ENCODE peak calls at places on chromosomes 7 and 10, in ten cellular contexts. S is LoVo; C is NCI-H460; Y is cortex of kidney; J is fibroblast of lung; U is RWPE1; P is posterior cingulate gyrus; I is putamen; O is activated CD4-positive, alpha-beta T cell treated with anti-CD3 and anti-CD28 coated beads, Interleukin-2, amount 10 ng/mL, durations not matched to agents 7 days and 5 days; X is B cell. K is an unnamed sample.

GRCh38 chr10:21355591-21356011 is 169.9 kb downstream of the SKIDA1 start:
- DNase-seq in S (no peak), C (no peak), Y (no peak), J (peak; percentile 84), U (peak; percentile 76), P (no peak), I (no peak), O (no peak), X (no peak), K (no peak)

GRCh38 chr7:84314263-84314662 is 119.7 kb upstream of the SEMA3A start:
- DNase-seq in S (no peak), C (no peak), Y (no peak), J (no peak), U (no peak), P (no peak), I (no peak), O (no peak), X (no peak), K (no peak)

GRCh38 chr10:22670796-22671195 is 43.6 kb downstream of the PIP4K2A start:
- DNase-seq in S (no peak), C (no peak), Y (no peak), J (peak; percentile 68), U (no peak), P (no peak), I (peak; percentile 69), O (no peak), X (no peak), K (peak; percentile 43)

GRCh38 chr7:151225948-151226510 is 976 bp downstream of the ABCF2 start:
- DNase-seq in S (no peak), C (peak; percentile 28), Y (no peak), J (no peak), U (no peak), P (no peak), I (no peak), O (no peak), X (no peak), K (no peak)

GRCh38 chr7:43756368-43757072 is 2.0 kb upstream of the BLVRA start:
- DNase-seq in S (no peak), C (no peak), Y (no peak), J (peak; percentile 84), U (no peak), P (no peak), I (no peak), O (no peak), X (no peak), K (no peak)

GRCh38 chr7:156665101-156665500 is 24.5 kb downstream of the RNF32 start:
- DNase-seq in S (no peak), C (no peak), Y (no peak), J (peak; percentile 31), U (no peak), P (no peak), I (no peak), O (no peak), X (no peak), K (no peak)

GRCh38 chr10:78850611-78851010 is 218.2 kb upstream of the ZMIZ1 start:
- DNase-seq in S (no peak), C (no peak), Y (no peak), J (no peak), U (no peak), P (no peak), I (no peak), O (no peak), X (no peak), K (no peak)

GRCh38 chr7:128937647-128938523 is at the start of gene IRF5:
- DNase-seq in S (peak; percentile 89), C (peak; percentile 28), Y (no peak), J (no peak), U (peak; percentile 22), P (peak; percentile 89), I (no peak), O (no peak), X (peak; percentile 64), K (no peak)

GRCh38 chr7:5143935-5144903 is 45.8 kb upstream of the WIPI2 start:
- DNase-seq in S (no peak), C (no peak), Y (no peak), J (peak; percentile 37), U (no peak), P (peak; percentile 95), I (peak; percentile 21), O (peak; percentile 84), X (peak; percentile 70), K (no peak)

GRCh38 chr7:46957195-46957594 is 624.7 kb downstream of the TNS3 start:
- DNase-seq in S (no peak), C (no peak), Y (no peak), J (no peak), U (no peak), P (no peak), I (no peak), O (no peak), X (no peak), K (no peak)

GRCh38 chr7:78345293-78345692 is 546.7 kb downstream of the PHTF2 start:
- DNase-seq in S (no peak), C (no peak), Y (no peak), J (no peak), U (no peak), P (no peak), I (no peak), O (no peak), X (no peak), K (no peak)

GRCh38 chr7:2029936-2030335 is 202.8 kb downstream of the MAD1L1 start:
- DNase-seq in S (no peak), C (no peak), Y (no peak), J (no peak), U (no peak), P (peak; percentile 56), I (no peak), O (no peak), X (no peak), K (no peak)

GRCh38 chr7:22184549-22185199 is 172.3 kb downstream of the RAPGEF5 start:
- DNase-seq in S (no peak), C (no peak), Y (no peak), J (no peak), U (no peak), P (no peak), I (no peak), O (no peak), X (no peak), K (no peak)

K was measured in amygdala.